ENCODE peak calls at places on chromosome 20, in six cellular contexts. V is ovary, W is adrenal gland, O is IMR-90, Y is mucosa of descending colon, D is lung. R is an unnamed sample. For H3K9me3, the result is how much of the 10 kb centered on the place peaks cover.

GRCh38 chr20:49270177-49270576 is 7.7 kb downstream of the ZNFX1 start:
- DNase-seq in V (no peak), D (no peak), O (peak), Y (no peak), W (no peak), R (no peak)

GRCh38 chr20:45927071-45927878 is 7.2 kb upstream of the PCIF1 start:
- DNase-seq in Y (no peak), W (no peak), O (no peak), V (peak), D (no peak), R (no peak)

GRCh38 chr20:53707341-53708102 is 113.9 kb upstream of the ZNF217 start:
- DNase-seq in W (no peak), Y (no peak), V (no peak), D (no peak), O (peak), R (no peak)

GRCh38 chr20:57138198-57138995 is 128.0 kb downstream of the BMP7 start:
- DNase-seq in O (no peak), W (no peak), V (no peak), D (no peak), Y (no peak), R (no peak)

GRCh38 chr20:42484335-42484734 is 705.4 kb downstream of the PTPRT start:
- DNase-seq in V (no peak), O (no peak), Y (no peak), W (peak), D (peak), R (no peak)

GRCh38 chr20:41175201-41175651 is 37.9 kb downstream of the PLCG1 start:
- DNase-seq in V (no peak), W (peak), O (no peak), Y (no peak), D (peak), R (peak)

GRCh38 chr20:1894471-1894950 is 696 bp upstream of the SIRPA start:
- DNase-seq in D (no peak), V (peak), O (peak), W (no peak), Y (peak), R (peak)

GRCh38 chr20:4973330-4974097 is 27.8 kb downstream of the SLC23A2 start:
- DNase-seq in D (peak), O (peak), V (peak), Y (peak), W (peak), R (peak)

GRCh38 chr20:49999329-49999728 is 16.5 kb downstream of the SNAI1 start:
- DNase-seq in Y (no peak), W (no peak), D (no peak), O (no peak), V (no peak), R (no peak)

GRCh38 chr20:38437796-38438195 is 2.7 kb upstream of the SNHG17 start:
- DNase-seq in W (no peak), O (no peak), V (no peak), D (no peak), Y (no peak), R (no peak)

GRCh38 chr20:35398660-35399144 is 13.1 kb downstream of the UQCC1 start:
- DNase-seq in Y (no peak), D (no peak), W (no peak), O (peak), V (no peak), R (no peak)

GRCh38 chr20:19993937-19994667 is 23.1 kb upstream of the NAA20 start:
- DNase-seq in O (peak), V (no peak), Y (no peak), W (no peak), D (no peak), R (no peak)
- H3K4me3 ChIP-seq in O (no peak), V (no peak), Y (no peak), W (no peak), D (no peak), R (no peak)

GRCh38 chr20:44580581-44581268 is 1.7 kb upstream of the PKIG start:
- DNase-seq in V (no peak), D (no peak), O (no peak), Y (no peak), W (peak), R (no peak)
- TF ChIP-seq CTCF in V (no peak), D (no peak), O (no peak), Y (no peak), W (no peak), R (no peak)

DNA sequence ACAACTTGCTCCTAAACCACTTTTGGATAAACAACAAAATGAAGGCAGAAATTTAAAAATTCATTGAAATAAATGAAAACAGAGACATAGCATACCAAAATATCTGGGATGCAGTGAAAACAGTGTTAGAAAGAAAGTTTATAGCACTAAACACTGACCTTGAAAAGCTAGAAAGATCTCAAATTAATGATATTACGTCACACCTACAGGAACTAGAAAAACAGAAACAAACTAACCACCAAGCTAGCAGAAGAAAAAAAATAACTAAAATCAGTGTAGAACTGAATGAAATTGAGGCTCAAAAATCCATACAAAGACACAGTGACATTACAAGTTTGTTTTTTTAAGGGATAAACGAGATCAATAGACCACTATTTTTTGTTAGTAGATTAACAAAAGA is 5.2 kb downstream of the DEFB128 start:
- DNase-seq in Y (no peak), V (no peak), D (no peak), W (no peak), O (no peak), R (no peak)
- H3K9me3 ChIP-seq in Y (under half), V (under half), D (under half), W (under half), O (under half), R (under half)

GRCh38 chr20:24451992-24452391 is 17.4 kb upstream of the SYNDIG1 start:
- DNase-seq in V (no peak), W (no peak), D (no peak), O (no peak), Y (no peak), R (no peak)
- H3K4me3 ChIP-seq in V (no peak), W (no peak), D (no peak), O (no peak), Y (no peak), R (no peak)

GRCh38 chr20:62413896-62414481 is 6.9 kb upstream of the CABLES2 start:
- DNase-seq in O (no peak), W (no peak), D (no peak), V (no peak), Y (no peak), R (no peak)
- TF ChIP-seq CTCF in O (peak), W (no peak), D (no peak), V (no peak), Y (no peak), R (no peak)